ENCODE peak calls at places on chromosomes 7 and 10, in four cellular contexts. G, T, M and K are unnamed samples.
A peak's percentile ranks its signal among the peaks of the same experiment; 100 is the strongest.

GRCh38 chr10:43310872-43311271 is 44.0 kb upstream of the RASGEF1A start:
- DNase-seq in M (no peak), T (no peak), G (no peak), K (no peak)

GRCh38 chr7:37311282-37311868 is 137.3 kb downstream of the ELMO1 start:
- DNase-seq in M (no peak), G (no peak), T (no peak), K (no peak)

GRCh38 chr10:46550795-46551700 is 5.4 kb downstream of the GPRIN2 start:
- DNase-seq in G (peak; percentile 89), M (no peak), T (no peak), K (no peak)

GRCh38 chr7:131721660-131722059 is 165.2 kb upstream of the PODXL start:
- DNase-seq in T (no peak), G (no peak), M (no peak), K (no peak)

GRCh38 chr7:147406521-147407115 is 1183.9 kb upstream of the C7orf33 start:
- DNase-seq in M (no peak), G (no peak), T (no peak), K (no peak)

GRCh38 chr10:125756196-125756595 is 19.4 kb downstream of the MMP21 start:
- DNase-seq in T (no peak), M (no peak), G (no peak), K (no peak)

GRCh38 chr10:104327745-104328635 is 10.3 kb downstream of the ITPRIP start:
- DNase-seq in M (no peak), G (no peak), T (peak; percentile 28), K (no peak)

GRCh38 chr7:26181474-26182227 is 18.9 kb downstream of the HNRNPA2B1 start:
- DNase-seq in M (no peak), G (no peak), T (no peak), K (no peak)

GRCh38 chr10:28077889-28078288 is 79.0 kb upstream of the ODAD2 start:
- DNase-seq in T (no peak), M (no peak), G (no peak), K (no peak)

GRCh38 chr7:90678986-90679385 is 82.9 kb downstream of the CDK14 start:
- DNase-seq in G (no peak), M (no peak), T (no peak), K (no peak)

GRCh38 chr7:54995631-54996340 is 23.0 kb upstream of the EGFR start:
- DNase-seq in G (no peak), M (peak; percentile 17), T (peak; percentile 39), K (no peak)

GRCh38 chr10:44010873-44011602 is 362.4 kb upstream of the ZNF32 start:
- DNase-seq in M (peak; percentile 80), G (no peak), T (no peak), K (no peak)

GRCh38 chr7:73681031-73681430 is 2.2 kb downstream of the DNAJC30 start:
- DNase-seq in T (no peak), M (no peak), G (no peak), K (no peak)

GRCh38 chr10:113869789-113870188 is 15.3 kb downstream of the NHLRC2 start:
- DNase-seq in G (no peak), M (no peak), T (no peak), K (no peak)

GRCh38 chr10:113867904-113868303 is 13.4 kb downstream of the NHLRC2 start:
- DNase-seq in G (no peak), T (no peak), M (no peak), K (no peak)

GRCh38 chr10:113866551-113867394 is 12.3 kb downstream of the NHLRC2 start:
- DNase-seq in M (no peak), T (no peak), G (peak; percentile 10), K (no peak)

GRCh38 chr10:113865896-113866295 is 11.4 kb downstream of the NHLRC2 start:
- DNase-seq in T (no peak), G (no peak), M (no peak), K (no peak)
- TF ChIP-seq CBFB in T (no peak), G (no peak), M (no peak), K (no peak)

DNA sequence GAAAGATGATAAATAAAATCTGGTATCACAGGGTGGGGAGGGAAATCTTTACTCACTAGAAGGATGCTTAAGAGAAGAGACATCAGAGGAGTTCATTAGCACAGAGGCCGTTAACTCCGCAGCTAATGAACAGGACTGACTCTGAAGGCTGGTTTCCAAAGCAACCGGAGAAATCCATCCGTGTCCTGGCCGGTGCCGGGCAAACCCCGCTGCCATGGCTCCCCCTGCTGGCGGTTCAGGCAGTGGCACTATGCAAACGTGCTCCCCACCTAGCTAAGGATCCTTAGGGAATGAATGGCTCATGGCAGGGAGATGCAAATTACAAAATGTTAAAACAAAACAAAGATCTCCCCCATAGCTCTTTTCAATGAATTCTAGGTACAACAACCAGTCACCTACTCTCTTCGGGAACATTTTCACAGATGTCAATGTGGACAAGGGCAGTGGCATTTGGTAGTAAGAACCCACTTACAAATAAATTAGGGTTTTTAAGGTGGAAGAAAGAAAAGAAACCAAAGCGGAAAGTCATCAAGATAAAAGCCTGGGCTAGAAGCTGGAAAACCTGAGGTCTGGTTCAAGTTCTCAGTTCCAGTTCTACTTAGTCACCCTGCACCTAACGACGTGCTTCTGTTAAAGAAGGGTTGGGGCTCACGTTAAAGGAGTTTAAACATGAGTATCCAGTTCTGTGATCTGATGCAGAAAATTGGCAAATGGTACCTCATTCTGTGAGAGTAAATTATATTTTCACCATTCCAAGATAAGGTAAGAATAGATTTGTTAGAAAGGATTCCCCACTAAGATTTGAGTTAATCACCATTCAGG is 138.2 kb downstream of the SVIL start:
- DNase-seq in M (no peak), G (peak; percentile 75), T (peak; percentile 49), K (peak; percentile 94)
- TF ChIP-seq CBFB in M (no peak), G (no peak), T (no peak), K (no peak)

DNA sequence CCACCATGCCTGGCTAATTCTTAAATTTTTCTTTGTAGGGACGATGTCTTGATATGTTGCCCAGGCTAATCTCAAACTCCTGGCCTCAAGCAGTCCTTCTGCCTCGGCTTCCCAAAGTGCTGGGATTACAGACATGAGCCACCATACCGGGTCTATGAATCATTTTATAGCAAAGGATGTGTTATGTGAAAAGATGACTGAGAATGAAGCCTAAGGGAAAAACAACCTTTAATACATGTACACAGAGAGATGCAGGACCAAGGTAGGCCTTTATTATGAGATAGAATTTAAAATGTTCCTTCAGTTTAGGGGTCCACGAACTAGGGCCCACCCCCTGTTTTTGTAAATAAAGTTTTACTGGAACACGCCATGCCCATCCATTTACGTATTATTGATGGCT is 41.0 kb downstream of the UBE2H start:
- DNase-seq in G (no peak), T (no peak), M (no peak), K (no peak)
- TF ChIP-seq CBFB in G (no peak), T (no peak), M (no peak), K (no peak)

GRCh38 chr10:132392184-132392800 is 4.7 kb upstream of the PWWP2B start:
- DNase-seq in T (no peak), G (no peak), M (no peak), K (no peak)
- TF ChIP-seq CBFB in T (no peak), G (no peak), M (no peak), K (no peak)

DNA sequence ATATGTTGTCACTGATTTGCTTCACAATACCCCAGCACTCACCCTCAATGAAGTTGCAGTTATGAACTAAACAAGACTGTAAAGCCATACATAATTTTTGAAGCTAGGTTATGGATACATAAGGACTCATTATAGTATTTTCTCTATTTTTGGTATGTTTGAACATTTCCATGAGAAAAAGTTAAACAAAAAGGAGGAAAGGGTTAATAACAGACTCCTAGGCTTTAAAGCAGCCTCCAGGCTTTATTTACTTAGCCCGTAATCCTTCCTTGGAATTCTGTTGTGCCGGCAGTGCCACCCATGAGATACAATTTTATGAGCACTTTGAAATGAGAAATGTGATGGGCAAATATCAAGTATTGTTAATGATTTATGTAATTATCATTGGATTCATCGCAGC is 2.1 kb upstream of the DENND11 start:
- DNase-seq in T (no peak), M (no peak), G (no peak), K (no peak)
- TF ChIP-seq CBFB in T (no peak), M (no peak), G (no peak), K (no peak)

GRCh38 chr10:88880287-88881094 is 446 bp downstream of the STAMBPL1 start:
- DNase-seq in T (peak; percentile 36), M (peak; percentile 70), G (no peak), K (peak; percentile 74)
- TF ChIP-seq CBFB in T (peak; percentile 30), M (no peak), G (no peak), K (no peak)